ENCODE peak calls at places on chromosome 14, in four cellular contexts. One of them, this sample, is unnamed.

GRCh38 chr14:23452237-23452636 is 16.8 kb upstream of the MYH7 start:
- DNase-seq in NCI-H524: no peak
- DNase-seq in H9: no peak
- DNase-seq in NCI-H748 treated with DMSO at 0.1 percent for 48 hours: no peak
- DNase-seq in this sample: no peak

GRCh38 chr14:26255213-26255612 is 342.6 kb downstream of the NOVA1 start:
- DNase-seq in NCI-H524: peak
- DNase-seq in H9: no peak
- DNase-seq in NCI-H748 treated with DMSO at 0.1 percent for 48 hours: peak
- DNase-seq in this sample: no peak

GRCh38 chr14:90397401-90398314 is 829 bp downstream of the CALM1 start:
- DNase-seq in NCI-H524: peak
- DNase-seq in H9: peak
- DNase-seq in NCI-H748 treated with DMSO at 0.1 percent for 48 hours: peak
- DNase-seq in this sample: peak

GRCh38 chr14:100416921-100417451 is 93.8 kb downstream of the SLC25A47 start:
- DNase-seq in NCI-H524: peak
- DNase-seq in H9: no peak
- DNase-seq in NCI-H748 treated with DMSO at 0.1 percent for 48 hours: no peak
- DNase-seq in this sample: no peak

GRCh38 chr14:38431156-38431555 is 175.3 kb upstream of the CLEC14A start:
- DNase-seq in NCI-H524: no peak
- DNase-seq in H9: no peak
- DNase-seq in NCI-H748 treated with DMSO at 0.1 percent for 48 hours: no peak
- DNase-seq in this sample: no peak

GRCh38 chr14:80387563-80387981 is 176.3 kb upstream of the DIO2 start:
- DNase-seq in NCI-H524: no peak
- DNase-seq in H9: no peak
- DNase-seq in NCI-H748 treated with DMSO at 0.1 percent for 48 hours: no peak
- DNase-seq in this sample: peak

GRCh38 chr14:95340201-95340697 is 20.5 kb upstream of the CLMN start:
- DNase-seq in NCI-H524: peak
- DNase-seq in H9: no peak
- DNase-seq in NCI-H748 treated with DMSO at 0.1 percent for 48 hours: no peak
- DNase-seq in this sample: peak

GRCh38 chr14:45905672-45906071 is 652.7 kb upstream of the MIS18BP1 start:
- DNase-seq in NCI-H524: no peak
- DNase-seq in H9: no peak
- DNase-seq in NCI-H748 treated with DMSO at 0.1 percent for 48 hours: no peak
- DNase-seq in this sample: no peak

GRCh38 chr14:96088131-96088880 is 49.1 kb downstream of the C14orf132 start:
- DNase-seq in NCI-H524: peak
- DNase-seq in H9: no peak
- DNase-seq in NCI-H748 treated with DMSO at 0.1 percent for 48 hours: no peak
- DNase-seq in this sample: no peak

GRCh38 chr14:88166616-88167015 is 156.5 kb downstream of the KCNK10 start:
- DNase-seq in NCI-H524: no peak
- DNase-seq in H9: no peak
- DNase-seq in NCI-H748 treated with DMSO at 0.1 percent for 48 hours: no peak
- DNase-seq in this sample: no peak

GRCh38 chr14:104353221-104353920 is 215.0 kb downstream of the KIF26A start:
- DNase-seq in NCI-H524: no peak
- DNase-seq in H9: peak
- DNase-seq in NCI-H748 treated with DMSO at 0.1 percent for 48 hours: no peak
- DNase-seq in this sample: no peak

GRCh38 chr14:96351986-96352385 is 11.2 kb downstream of the ATG2B start:
- DNase-seq in NCI-H524: no peak
- DNase-seq in H9: no peak
- DNase-seq in NCI-H748 treated with DMSO at 0.1 percent for 48 hours: no peak
- DNase-seq in this sample: no peak

GRCh38 chr14:38044710-38045109 is 163.0 kb upstream of the SSTR1 start:
- DNase-seq in NCI-H524: peak
- DNase-seq in H9: no peak
- DNase-seq in NCI-H748 treated with DMSO at 0.1 percent for 48 hours: no peak
- DNase-seq in this sample: no peak

GRCh38 chr14:83053022-83053710 is 1519.5 kb upstream of the SEL1L start:
- DNase-seq in NCI-H524: no peak
- DNase-seq in H9: no peak
- DNase-seq in NCI-H748 treated with DMSO at 0.1 percent for 48 hours: no peak
- DNase-seq in this sample: no peak

GRCh38 chr14:34227834-34228662 is 234.0 kb downstream of the SPTSSA start:
- DNase-seq in NCI-H524: peak
- DNase-seq in H9: peak
- DNase-seq in NCI-H748 treated with DMSO at 0.1 percent for 48 hours: peak
- DNase-seq in this sample: peak

GRCh38 chr14:30020687-30021086 is 93.0 kb upstream of the PRKD1 start:
- DNase-seq in NCI-H524: no peak
- DNase-seq in H9: no peak
- DNase-seq in NCI-H748 treated with DMSO at 0.1 percent for 48 hours: no peak
- DNase-seq in this sample: no peak

GRCh38 chr14:52018252-52018651 is 28.9 kb downstream of the RTRAF start:
- DNase-seq in NCI-H524: no peak
- DNase-seq in H9: no peak
- DNase-seq in NCI-H748 treated with DMSO at 0.1 percent for 48 hours: no peak
- DNase-seq in this sample: no peak

GRCh38 chr14:33938131-33938949 is 12.5 kb downstream of the EGLN3 start:
- DNase-seq in NCI-H524: peak
- DNase-seq in H9: peak
- DNase-seq in NCI-H748 treated with DMSO at 0.1 percent for 48 hours: peak
- DNase-seq in this sample: peak

GRCh38 chr14:67908061-67908767 is 88.6 kb downstream of the RAD51B start:
- DNase-seq in NCI-H524: no peak
- DNase-seq in H9: no peak
- DNase-seq in NCI-H748 treated with DMSO at 0.1 percent for 48 hours: no peak
- DNase-seq in this sample: no peak

GRCh38 chr14:96167224-96168148 is 37.2 kb upstream of the BDKRB2 start:
- DNase-seq in NCI-H524: no peak
- DNase-seq in H9: peak
- DNase-seq in NCI-H748 treated with DMSO at 0.1 percent for 48 hours: no peak
- DNase-seq in this sample: no peak

GRCh38 chr14:101851716-101852395 is 90.3 kb downstream of the PPP2R5C start:
- DNase-seq in NCI-H524: no peak
- DNase-seq in H9: no peak
- DNase-seq in NCI-H748 treated with DMSO at 0.1 percent for 48 hours: no peak
- DNase-seq in this sample: no peak

GRCh38 chr14:100106260-100106659 is 41.0 kb downstream of the EVL start:
- DNase-seq in NCI-H524: no peak
- DNase-seq in H9: no peak
- DNase-seq in NCI-H748 treated with DMSO at 0.1 percent for 48 hours: no peak
- DNase-seq in this sample: no peak

GRCh38 chr14:22822619-22823551 is 6.8 kb upstream of the MRPL52 start:
- DNase-seq in NCI-H524: peak
- DNase-seq in H9: peak
- DNase-seq in NCI-H748 treated with DMSO at 0.1 percent for 48 hours: no peak
- DNase-seq in this sample: peak

GRCh38 chr14:20751963-20752562 is 6.4 kb downstream of the EDDM3A start:
- DNase-seq in NCI-H524: no peak
- DNase-seq in H9: peak
- DNase-seq in NCI-H748 treated with DMSO at 0.1 percent for 48 hours: no peak
- DNase-seq in this sample: no peak

This sample was measured in gastrocnemius medialis.